ENCODE peak calls at places on chromosomes 4 and X, in nine cellular contexts. One of them, this sample, is unnamed.

GRCh38 chr4:155748039-155748438 is 10.8 kb upstream of the GUCY1B1 start:
- DNase-seq in HS-5: no peak
- DNase-seq in Caki2: no peak
- DNase-seq in NCI-H1436: no peak
- DNase-seq in Right ventricle myocardium superior: no peak
- DNase-seq in HEK293T: no peak
- DNase-seq in mammary epithelial cell: no peak
- DNase-seq in NAMALWA: no peak
- DNase-seq in brain microvascular endothelial cell: no peak
- DNase-seq in this sample: no peak

GRCh38 chr4:77880784-77881183 is 18.2 kb downstream of the MRPL1 start:
- DNase-seq in NAMALWA: no peak
- DNase-seq in mammary epithelial cell: peak; percentile 91
- DNase-seq in Caki2: no peak
- DNase-seq in Right ventricle myocardium superior: no peak
- DNase-seq in HEK293T: no peak
- DNase-seq in brain microvascular endothelial cell: no peak
- DNase-seq in NCI-H1436: no peak
- DNase-seq in HS-5: no peak
- DNase-seq in this sample: no peak

GRCh38 chr4:86218721-86219481 is 141.0 kb downstream of the MAPK10 start:
- DNase-seq in HS-5: no peak
- DNase-seq in Right ventricle myocardium superior: no peak
- DNase-seq in brain microvascular endothelial cell: peak; percentile 23
- DNase-seq in Caki2: no peak
- DNase-seq in mammary epithelial cell: no peak
- DNase-seq in NAMALWA: no peak
- DNase-seq in NCI-H1436: no peak
- DNase-seq in HEK293T: no peak
- DNase-seq in this sample: no peak

GRCh38 chrX:129000018-129000417 is 523.3 kb downstream of the SMARCA1 start:
- DNase-seq in brain microvascular endothelial cell: no peak
- DNase-seq in NAMALWA: no peak
- DNase-seq in Right ventricle myocardium superior: no peak
- DNase-seq in HEK293T: no peak
- DNase-seq in mammary epithelial cell: no peak
- DNase-seq in NCI-H1436: peak; percentile 71
- DNase-seq in HS-5: no peak
- DNase-seq in Caki2: no peak
- DNase-seq in this sample: no peak

GRCh38 chrX:45070116-45071007 is 130.3 kb downstream of the DIPK2B start:
- DNase-seq in Right ventricle myocardium superior: no peak
- DNase-seq in HS-5: peak; percentile 5
- DNase-seq in brain microvascular endothelial cell: peak; percentile 56
- DNase-seq in HEK293T: peak; percentile 25
- DNase-seq in NAMALWA: peak; percentile 69
- DNase-seq in mammary epithelial cell: peak; percentile 29
- DNase-seq in NCI-H1436: no peak
- DNase-seq in Caki2: peak; percentile 42
- DNase-seq in this sample: no peak

GRCh38 chr4:40325406-40326019 is 9.6 kb upstream of the CHRNA9 start:
- DNase-seq in mammary epithelial cell: peak; percentile 52
- DNase-seq in Right ventricle myocardium superior: no peak
- DNase-seq in brain microvascular endothelial cell: peak; percentile 53
- DNase-seq in HEK293T: peak; percentile 48
- DNase-seq in NAMALWA: peak; percentile 90
- DNase-seq in Caki2: peak; percentile 44
- DNase-seq in HS-5: peak; percentile 28
- DNase-seq in NCI-H1436: peak; percentile 82
- DNase-seq in this sample: peak; percentile 64

GRCh38 chrX:13798184-13798583 is 18.7 kb downstream of the GPM6B start:
- DNase-seq in brain microvascular endothelial cell: no peak
- DNase-seq in HEK293T: no peak
- DNase-seq in NCI-H1436: no peak
- DNase-seq in mammary epithelial cell: no peak
- DNase-seq in Caki2: no peak
- DNase-seq in NAMALWA: no peak
- DNase-seq in HS-5: no peak
- DNase-seq in Right ventricle myocardium superior: no peak
- DNase-seq in this sample: no peak

GRCh38 chr4:34432706-34433105 is 1811.6 kb downstream of the ARAP2 start:
- DNase-seq in brain microvascular endothelial cell: no peak
- DNase-seq in Caki2: no peak
- DNase-seq in NCI-H1436: no peak
- DNase-seq in NAMALWA: no peak
- DNase-seq in HEK293T: no peak
- DNase-seq in Right ventricle myocardium superior: no peak
- DNase-seq in HS-5: no peak
- DNase-seq in mammary epithelial cell: no peak
- DNase-seq in this sample: no peak

GRCh38 chr4:111204807-111205206 is 581.9 kb upstream of the PITX2 start:
- DNase-seq in brain microvascular endothelial cell: no peak
- DNase-seq in HEK293T: no peak
- DNase-seq in Right ventricle myocardium superior: no peak
- DNase-seq in mammary epithelial cell: no peak
- DNase-seq in Caki2: no peak
- DNase-seq in NCI-H1436: no peak
- DNase-seq in NAMALWA: no peak
- DNase-seq in HS-5: no peak
- DNase-seq in this sample: no peak

GRCh38 chrX:134580947-134581346 is 77.3 kb downstream of the PLAC1 start:
- DNase-seq in mammary epithelial cell: no peak
- DNase-seq in NCI-H1436: no peak
- DNase-seq in Right ventricle myocardium superior: no peak
- DNase-seq in brain microvascular endothelial cell: no peak
- DNase-seq in HS-5: no peak
- DNase-seq in NAMALWA: no peak
- DNase-seq in Caki2: no peak
- DNase-seq in HEK293T: no peak
- DNase-seq in this sample: no peak

GRCh38 chr4:160375746-160376452 is 1273.0 kb downstream of the RAPGEF2 start:
- DNase-seq in HEK293T: no peak
- DNase-seq in Caki2: no peak
- DNase-seq in Right ventricle myocardium superior: no peak
- DNase-seq in mammary epithelial cell: peak; percentile 20
- DNase-seq in NCI-H1436: no peak
- DNase-seq in HS-5: no peak
- DNase-seq in brain microvascular endothelial cell: peak; percentile 52
- DNase-seq in NAMALWA: no peak
- DNase-seq in this sample: no peak

GRCh38 chrX:153967536-153968214 is 3.9 kb downstream of the HCFC1 start:
- DNase-seq in NAMALWA: no peak
- DNase-seq in mammary epithelial cell: no peak
- DNase-seq in NCI-H1436: no peak
- DNase-seq in Right ventricle myocardium superior: no peak
- DNase-seq in HS-5: no peak
- DNase-seq in HEK293T: no peak
- DNase-seq in Caki2: no peak
- DNase-seq in brain microvascular endothelial cell: no peak
- DNase-seq in this sample: no peak

GRCh38 chr4:170978990-170979389 is 834.2 kb upstream of the GALNTL6 start:
- DNase-seq in Caki2: no peak
- DNase-seq in NCI-H1436: no peak
- DNase-seq in Right ventricle myocardium superior: no peak
- DNase-seq in NAMALWA: peak; percentile 19
- DNase-seq in HEK293T: no peak
- DNase-seq in brain microvascular endothelial cell: no peak
- DNase-seq in HS-5: no peak
- DNase-seq in mammary epithelial cell: no peak
- DNase-seq in this sample: no peak

GRCh38 chrX:42869011-42869410 is 91.0 kb upstream of the PPP1R2C start:
- DNase-seq in NCI-H1436: no peak
- DNase-seq in mammary epithelial cell: no peak
- DNase-seq in Caki2: no peak
- DNase-seq in brain microvascular endothelial cell: no peak
- DNase-seq in NAMALWA: no peak
- DNase-seq in HS-5: no peak
- DNase-seq in HEK293T: no peak
- DNase-seq in Right ventricle myocardium superior: no peak
- DNase-seq in this sample: no peak

GRCh38 chrX:86148024-86148511 is at the start of gene DACH2:
- DNase-seq in HS-5: no peak
- DNase-seq in brain microvascular endothelial cell: peak; percentile 67
- DNase-seq in Right ventricle myocardium superior: peak; percentile 75
- DNase-seq in HEK293T: peak; percentile 80
- DNase-seq in NCI-H1436: peak; percentile 65
- DNase-seq in Caki2: peak; percentile 63
- DNase-seq in mammary epithelial cell: peak; percentile 75
- DNase-seq in NAMALWA: no peak
- DNase-seq in this sample: peak; percentile 17

GRCh38 chr4:94127707-94128328 is 79.8 kb upstream of the SMARCAD1 start:
- DNase-seq in HEK293T: peak; percentile 32
- DNase-seq in Caki2: peak; percentile 4
- DNase-seq in mammary epithelial cell: peak; percentile 19
- DNase-seq in Right ventricle myocardium superior: no peak
- DNase-seq in NCI-H1436: no peak
- DNase-seq in HS-5: no peak
- DNase-seq in brain microvascular endothelial cell: no peak
- DNase-seq in NAMALWA: peak; percentile 69
- DNase-seq in this sample: no peak

GRCh38 chr4:1373892-1374705 is 27.1 kb downstream of the UVSSA start:
- DNase-seq in Right ventricle myocardium superior: peak; percentile 27
- DNase-seq in Caki2: no peak
- DNase-seq in HEK293T: no peak
- DNase-seq in HS-5: no peak
- DNase-seq in mammary epithelial cell: no peak
- DNase-seq in NCI-H1436: no peak
- DNase-seq in brain microvascular endothelial cell: no peak
- DNase-seq in NAMALWA: no peak
- DNase-seq in this sample: no peak

GRCh38 chr4:78650106-78651021 is 98.8 kb downstream of the ANXA3 start:
- DNase-seq in Right ventricle myocardium superior: no peak
- DNase-seq in HEK293T: no peak
- DNase-seq in NAMALWA: no peak
- DNase-seq in HS-5: peak; percentile 81
- DNase-seq in mammary epithelial cell: peak; percentile 79
- DNase-seq in brain microvascular endothelial cell: peak; percentile 80
- DNase-seq in NCI-H1436: no peak
- DNase-seq in Caki2: no peak
- DNase-seq in this sample: no peak

GRCh38 chr4:101022151-101023024 is 324.9 kb downstream of the PPP3CA start:
- DNase-seq in Caki2: no peak
- DNase-seq in mammary epithelial cell: no peak
- DNase-seq in HEK293T: no peak
- DNase-seq in brain microvascular endothelial cell: no peak
- DNase-seq in HS-5: no peak
- DNase-seq in NAMALWA: no peak
- DNase-seq in NCI-H1436: no peak
- DNase-seq in Right ventricle myocardium superior: no peak
- DNase-seq in this sample: no peak

GRCh38 chr4:40557741-40558140 is 71.9 kb downstream of the RBM47 start:
- DNase-seq in NCI-H1436: no peak
- DNase-seq in Caki2: no peak
- DNase-seq in brain microvascular endothelial cell: no peak
- DNase-seq in HEK293T: no peak
- DNase-seq in Right ventricle myocardium superior: no peak
- DNase-seq in HS-5: no peak
- DNase-seq in mammary epithelial cell: no peak
- DNase-seq in NAMALWA: no peak
- DNase-seq in this sample: no peak

GRCh38 chr4:173478136-173478860 is 51.7 kb downstream of the HAND2 start:
- DNase-seq in HEK293T: no peak
- DNase-seq in Caki2: no peak
- DNase-seq in NCI-H1436: no peak
- DNase-seq in HS-5: no peak
- DNase-seq in brain microvascular endothelial cell: no peak
- DNase-seq in Right ventricle myocardium superior: no peak
- DNase-seq in NAMALWA: no peak
- DNase-seq in mammary epithelial cell: no peak
- DNase-seq in this sample: no peak

GRCh38 chrX:118519411-118520205 is 24.0 kb downstream of the DOCK11 start:
- DNase-seq in NCI-H1436: no peak
- DNase-seq in HEK293T: no peak
- DNase-seq in HS-5: no peak
- DNase-seq in NAMALWA: no peak
- DNase-seq in Caki2: no peak
- DNase-seq in brain microvascular endothelial cell: no peak
- DNase-seq in Right ventricle myocardium superior: no peak
- DNase-seq in mammary epithelial cell: peak; percentile 15
- DNase-seq in this sample: no peak

GRCh38 chrX:78708171-78708570 is 39.3 kb upstream of the LPAR4 start:
- DNase-seq in HS-5: no peak
- DNase-seq in NAMALWA: peak; percentile 10
- DNase-seq in NCI-H1436: peak; percentile 0
- DNase-seq in HEK293T: peak; percentile 31
- DNase-seq in Caki2: peak; percentile 17
- DNase-seq in Right ventricle myocardium superior: no peak
- DNase-seq in brain microvascular endothelial cell: peak; percentile 33
- DNase-seq in mammary epithelial cell: peak; percentile 10
- DNase-seq in this sample: no peak

GRCh38 chr4:143186634-143187033 is 1.9 kb downstream of the USP38 start:
- DNase-seq in NAMALWA: peak; percentile 59
- DNase-seq in Caki2: no peak
- DNase-seq in mammary epithelial cell: peak; percentile 19
- DNase-seq in Right ventricle myocardium superior: no peak
- DNase-seq in HEK293T: no peak
- DNase-seq in brain microvascular endothelial cell: no peak
- DNase-seq in HS-5: no peak
- DNase-seq in NCI-H1436: no peak
- DNase-seq in this sample: no peak

GRCh38 chrX:25052798-25053534 is 37.2 kb upstream of the ARX start:
- DNase-seq in NCI-H1436: no peak
- DNase-seq in NAMALWA: no peak
- DNase-seq in Right ventricle myocardium superior: no peak
- DNase-seq in HS-5: no peak
- DNase-seq in brain microvascular endothelial cell: no peak
- DNase-seq in Caki2: no peak
- DNase-seq in mammary epithelial cell: no peak
- DNase-seq in HEK293T: no peak
- DNase-seq in this sample: no peak

GRCh38 chr4:164892018-164892417 is 15.0 kb downstream of the APELA start:
- DNase-seq in HS-5: no peak
- DNase-seq in Right ventricle myocardium superior: no peak
- DNase-seq in HEK293T: no peak
- DNase-seq in mammary epithelial cell: no peak
- DNase-seq in NAMALWA: no peak
- DNase-seq in Caki2: no peak
- DNase-seq in NCI-H1436: no peak
- DNase-seq in brain microvascular endothelial cell: no peak
- DNase-seq in this sample: no peak

This sample was measured in activated T-cell treated with anti-CD3 and anti-CD28 coated beads, Interleukin-2, amount 50 U/mL, for 4 hours.